ENCODE peak calls at places on chromosomes 3 and 15, in ten cellular contexts. One of them, this sample, is unnamed.

GRCh38 chr15:63801910-63802309 is 31.8 kb downstream of the HERC1 start:
- DNase-seq in retinal pigment epithelial cell: no peak
- DNase-seq in uterus: no peak
- DNase-seq in ovary: no peak
- DNase-seq in lung: no peak
- DNase-seq in stomach: no peak
- DNase-seq in AG09309: no peak
- DNase-seq in CD8-positive, alpha-beta T cell: no peak
- DNase-seq in neural progenitor cell: no peak
- DNase-seq in choroid plexus epithelial cell: no peak
- DNase-seq in this sample: no peak

GRCh38 chr3:132347095-132347494 is 29.9 kb downstream of the ACP3 start:
- DNase-seq in retinal pigment epithelial cell: peak; percentile 11
- DNase-seq in uterus: no peak
- DNase-seq in ovary: no peak
- DNase-seq in lung: no peak
- DNase-seq in stomach: peak; percentile 28
- DNase-seq in AG09309: peak; percentile 16
- DNase-seq in CD8-positive, alpha-beta T cell: no peak
- DNase-seq in neural progenitor cell: no peak
- DNase-seq in choroid plexus epithelial cell: no peak
- DNase-seq in this sample: peak; percentile 23

GRCh38 chr15:75594276-75594675 is 15.2 kb upstream of the PTPN9 start:
- DNase-seq in retinal pigment epithelial cell: no peak
- DNase-seq in uterus: peak; percentile 64
- DNase-seq in ovary: no peak
- DNase-seq in lung: no peak
- DNase-seq in stomach: no peak
- DNase-seq in AG09309: no peak
- DNase-seq in CD8-positive, alpha-beta T cell: no peak
- DNase-seq in neural progenitor cell: no peak
- DNase-seq in choroid plexus epithelial cell: no peak
- DNase-seq in this sample: no peak

GRCh38 chr15:37165420-37165819 is 65.1 kb upstream of the MEIS2 start:
- DNase-seq in retinal pigment epithelial cell: no peak
- DNase-seq in uterus: no peak
- DNase-seq in ovary: no peak
- DNase-seq in lung: no peak
- DNase-seq in stomach: no peak
- DNase-seq in AG09309: no peak
- DNase-seq in CD8-positive, alpha-beta T cell: no peak
- DNase-seq in neural progenitor cell: no peak
- DNase-seq in choroid plexus epithelial cell: no peak
- DNase-seq in this sample: no peak

GRCh38 chr3:195030791-195031321 is 240.1 kb downstream of the XXYLT1 start:
- DNase-seq in retinal pigment epithelial cell: no peak
- DNase-seq in uterus: peak; percentile 43
- DNase-seq in ovary: no peak
- DNase-seq in lung: no peak
- DNase-seq in stomach: no peak
- DNase-seq in AG09309: no peak
- DNase-seq in CD8-positive, alpha-beta T cell: no peak
- DNase-seq in neural progenitor cell: no peak
- DNase-seq in choroid plexus epithelial cell: peak; percentile 58
- DNase-seq in this sample: no peak

GRCh38 chr15:40430271-40430805 is 10.4 kb upstream of the BAHD1 start:
- DNase-seq in retinal pigment epithelial cell: no peak
- DNase-seq in uterus: no peak
- DNase-seq in ovary: no peak
- DNase-seq in lung: no peak
- DNase-seq in stomach: no peak
- DNase-seq in AG09309: no peak
- DNase-seq in CD8-positive, alpha-beta T cell: no peak
- DNase-seq in neural progenitor cell: no peak
- DNase-seq in choroid plexus epithelial cell: no peak
- DNase-seq in this sample: no peak

GRCh38 chr3:112676659-112677234 is 35.8 kb upstream of the CCDC80 start:
- DNase-seq in retinal pigment epithelial cell: peak; percentile 89
- DNase-seq in uterus: peak; percentile 83
- DNase-seq in ovary: peak; percentile 41
- DNase-seq in lung: peak; percentile 77
- DNase-seq in stomach: peak; percentile 50
- DNase-seq in AG09309: peak; percentile 93
- DNase-seq in CD8-positive, alpha-beta T cell: peak; percentile 51
- DNase-seq in neural progenitor cell: peak; percentile 8
- DNase-seq in choroid plexus epithelial cell: peak; percentile 98
- DNase-seq in this sample: peak; percentile 93

GRCh38 chr3:46692566-46692983 is 904 bp downstream of the ALS2CL start:
- DNase-seq in retinal pigment epithelial cell: no peak
- DNase-seq in uterus: no peak
- DNase-seq in ovary: peak; percentile 48
- DNase-seq in lung: peak; percentile 92
- DNase-seq in stomach: peak; percentile 83
- DNase-seq in AG09309: no peak
- DNase-seq in CD8-positive, alpha-beta T cell: no peak
- DNase-seq in neural progenitor cell: peak; percentile 22
- DNase-seq in choroid plexus epithelial cell: no peak
- DNase-seq in this sample: peak; percentile 16

GRCh38 chr3:134709076-134709475 is 58.3 kb upstream of the KY start:
- DNase-seq in retinal pigment epithelial cell: no peak
- DNase-seq in uterus: no peak
- DNase-seq in ovary: no peak
- DNase-seq in lung: no peak
- DNase-seq in stomach: no peak
- DNase-seq in AG09309: no peak
- DNase-seq in CD8-positive, alpha-beta T cell: no peak
- DNase-seq in neural progenitor cell: no peak
- DNase-seq in choroid plexus epithelial cell: no peak
- DNase-seq in this sample: no peak

GRCh38 chr3:134708025-134708597 is 57.3 kb upstream of the KY start:
- DNase-seq in retinal pigment epithelial cell: no peak
- DNase-seq in uterus: no peak
- DNase-seq in ovary: no peak
- DNase-seq in lung: no peak
- DNase-seq in stomach: no peak
- DNase-seq in AG09309: peak; percentile 20
- DNase-seq in CD8-positive, alpha-beta T cell: no peak
- DNase-seq in neural progenitor cell: no peak
- DNase-seq in choroid plexus epithelial cell: no peak
- DNase-seq in this sample: no peak

GRCh38 chr3:134699721-134700120 is 48.9 kb upstream of the KY start:
- DNase-seq in retinal pigment epithelial cell: no peak
- DNase-seq in uterus: no peak
- DNase-seq in ovary: no peak
- DNase-seq in lung: no peak
- DNase-seq in stomach: no peak
- DNase-seq in AG09309: no peak
- DNase-seq in CD8-positive, alpha-beta T cell: no peak
- DNase-seq in neural progenitor cell: no peak
- DNase-seq in choroid plexus epithelial cell: no peak
- DNase-seq in this sample: peak; percentile 47

GRCh38 chr3:134708671-134709070 is 57.8 kb upstream of the KY start:
- DNase-seq in retinal pigment epithelial cell: no peak
- DNase-seq in uterus: no peak
- DNase-seq in ovary: no peak
- DNase-seq in lung: no peak
- DNase-seq in stomach: no peak
- DNase-seq in AG09309: peak; percentile 21
- DNase-seq in CD8-positive, alpha-beta T cell: no peak
- DNase-seq in neural progenitor cell: no peak
- DNase-seq in choroid plexus epithelial cell: no peak
- DNase-seq in this sample: no peak

DNA sequence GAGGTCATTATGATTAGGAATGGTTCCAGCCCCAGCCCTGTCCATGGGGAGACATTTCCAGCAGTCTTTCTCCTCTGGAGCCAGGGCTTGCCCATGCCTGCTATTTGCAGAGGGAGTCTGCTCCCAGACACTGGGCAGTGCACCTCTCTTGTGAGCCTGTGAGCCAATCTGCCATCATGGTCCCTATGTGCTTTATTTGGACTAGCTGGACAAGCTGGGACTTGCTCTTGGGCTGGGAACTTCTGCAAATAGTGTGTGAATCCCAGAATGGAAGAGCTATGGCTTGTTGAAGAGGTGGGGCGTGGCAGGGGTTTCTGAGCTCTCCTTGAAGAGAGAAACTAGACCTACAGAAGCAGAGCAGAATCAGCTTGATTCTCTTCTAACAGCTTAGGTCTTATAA is 53.7 kb upstream of the KY start:
- DNase-seq in retinal pigment epithelial cell: no peak
- DNase-seq in uterus: no peak
- DNase-seq in ovary: no peak
- DNase-seq in lung: no peak
- DNase-seq in stomach: no peak
- DNase-seq in AG09309: no peak
- DNase-seq in CD8-positive, alpha-beta T cell: no peak
- DNase-seq in neural progenitor cell: no peak
- DNase-seq in choroid plexus epithelial cell: no peak
- DNase-seq in this sample: no peak
- TF ChIP-seq CTCF in retinal pigment epithelial cell: no peak
- TF ChIP-seq CTCF in uterus: no peak
- TF ChIP-seq CTCF in ovary: no peak
- TF ChIP-seq CTCF in lung: no peak
- TF ChIP-seq CTCF in stomach: no peak
- TF ChIP-seq CTCF in AG09309: no peak
- TF ChIP-seq CTCF in CD8-positive, alpha-beta T cell: no peak
- TF ChIP-seq CTCF in neural progenitor cell: no peak
- TF ChIP-seq CTCF in choroid plexus epithelial cell: no peak
- TF ChIP-seq CTCF in this sample: no peak

GRCh38 chr3:42649783-42650182 is 3.7 kb upstream of the ZBTB47 start:
- DNase-seq in retinal pigment epithelial cell: no peak
- DNase-seq in uterus: no peak
- DNase-seq in ovary: no peak
- DNase-seq in lung: no peak
- DNase-seq in stomach: no peak
- DNase-seq in AG09309: no peak
- DNase-seq in CD8-positive, alpha-beta T cell: no peak
- DNase-seq in neural progenitor cell: no peak
- DNase-seq in choroid plexus epithelial cell: no peak
- DNase-seq in this sample: no peak

GRCh38 chr3:42653303-42653559 is 266 bp upstream of the ZBTB47 start:
- DNase-seq in retinal pigment epithelial cell: no peak
- DNase-seq in uterus: no peak
- DNase-seq in ovary: no peak
- DNase-seq in lung: no peak
- DNase-seq in stomach: no peak
- DNase-seq in AG09309: no peak
- DNase-seq in CD8-positive, alpha-beta T cell: no peak
- DNase-seq in neural progenitor cell: no peak
- DNase-seq in choroid plexus epithelial cell: no peak
- DNase-seq in this sample: no peak

GRCh38 chr3:42652251-42652610 is 1.3 kb upstream of the ZBTB47 start:
- DNase-seq in retinal pigment epithelial cell: no peak
- DNase-seq in uterus: no peak
- DNase-seq in ovary: no peak
- DNase-seq in lung: no peak
- DNase-seq in stomach: no peak
- DNase-seq in AG09309: no peak
- DNase-seq in CD8-positive, alpha-beta T cell: no peak
- DNase-seq in neural progenitor cell: no peak
- DNase-seq in choroid plexus epithelial cell: no peak
- DNase-seq in this sample: no peak

GRCh38 chr3:42652611-42653302 is 740 bp upstream of the ZBTB47 start:
- DNase-seq in retinal pigment epithelial cell: no peak
- DNase-seq in uterus: peak; percentile 67
- DNase-seq in ovary: peak; percentile 70
- DNase-seq in lung: peak; percentile 79
- DNase-seq in stomach: peak; percentile 81
- DNase-seq in AG09309: no peak
- DNase-seq in CD8-positive, alpha-beta T cell: no peak
- DNase-seq in neural progenitor cell: no peak
- DNase-seq in choroid plexus epithelial cell: peak; percentile 83
- DNase-seq in this sample: peak; percentile 38

GRCh38 chr3:42651248-42652091 is 2.0 kb upstream of the ZBTB47 start:
- DNase-seq in retinal pigment epithelial cell: no peak
- DNase-seq in uterus: no peak
- DNase-seq in ovary: no peak
- DNase-seq in lung: no peak
- DNase-seq in stomach: no peak
- DNase-seq in AG09309: no peak
- DNase-seq in CD8-positive, alpha-beta T cell: no peak
- DNase-seq in neural progenitor cell: no peak
- DNase-seq in choroid plexus epithelial cell: no peak
- DNase-seq in this sample: peak; percentile 26
- H3K4me3 ChIP-seq in retinal pigment epithelial cell: no peak overlapping the region
- H3K4me3 ChIP-seq in uterus: no peak overlapping the region
- H3K4me3 ChIP-seq in ovary: no peak overlapping the region
- H3K4me3 ChIP-seq in lung: no peak overlapping the region
- H3K4me3 ChIP-seq in stomach: peak overlapping the region; percentile 80
- H3K4me3 ChIP-seq in AG09309: peak overlapping the region; percentile 0
- H3K4me3 ChIP-seq in CD8-positive, alpha-beta T cell: no peak overlapping the region
- H3K4me3 ChIP-seq in neural progenitor cell: no peak overlapping the region
- H3K4me3 ChIP-seq in choroid plexus epithelial cell: peak overlapping the region; percentile 3
- H3K4me3 ChIP-seq in this sample: no peak overlapping the region

GRCh38 chr3:160210799-160211221 is 14.4 kb upstream of the C3orf80 start:
- DNase-seq in retinal pigment epithelial cell: no peak
- DNase-seq in uterus: no peak
- DNase-seq in ovary: no peak
- DNase-seq in lung: no peak
- DNase-seq in stomach: no peak
- DNase-seq in AG09309: peak; percentile 28
- DNase-seq in CD8-positive, alpha-beta T cell: no peak
- DNase-seq in neural progenitor cell: no peak
- DNase-seq in choroid plexus epithelial cell: peak; percentile 81
- DNase-seq in this sample: peak; percentile 16
- TF ChIP-seq CTCF in retinal pigment epithelial cell: peak; percentile 22
- TF ChIP-seq CTCF in uterus: no peak
- TF ChIP-seq CTCF in ovary: no peak
- TF ChIP-seq CTCF in lung: no peak
- TF ChIP-seq CTCF in stomach: no peak
- TF ChIP-seq CTCF in AG09309: peak; percentile 43
- TF ChIP-seq CTCF in CD8-positive, alpha-beta T cell: no peak
- TF ChIP-seq CTCF in neural progenitor cell: peak; percentile 33
- TF ChIP-seq CTCF in choroid plexus epithelial cell: peak; percentile 64
- TF ChIP-seq CTCF in this sample: peak; percentile 57

DNA sequence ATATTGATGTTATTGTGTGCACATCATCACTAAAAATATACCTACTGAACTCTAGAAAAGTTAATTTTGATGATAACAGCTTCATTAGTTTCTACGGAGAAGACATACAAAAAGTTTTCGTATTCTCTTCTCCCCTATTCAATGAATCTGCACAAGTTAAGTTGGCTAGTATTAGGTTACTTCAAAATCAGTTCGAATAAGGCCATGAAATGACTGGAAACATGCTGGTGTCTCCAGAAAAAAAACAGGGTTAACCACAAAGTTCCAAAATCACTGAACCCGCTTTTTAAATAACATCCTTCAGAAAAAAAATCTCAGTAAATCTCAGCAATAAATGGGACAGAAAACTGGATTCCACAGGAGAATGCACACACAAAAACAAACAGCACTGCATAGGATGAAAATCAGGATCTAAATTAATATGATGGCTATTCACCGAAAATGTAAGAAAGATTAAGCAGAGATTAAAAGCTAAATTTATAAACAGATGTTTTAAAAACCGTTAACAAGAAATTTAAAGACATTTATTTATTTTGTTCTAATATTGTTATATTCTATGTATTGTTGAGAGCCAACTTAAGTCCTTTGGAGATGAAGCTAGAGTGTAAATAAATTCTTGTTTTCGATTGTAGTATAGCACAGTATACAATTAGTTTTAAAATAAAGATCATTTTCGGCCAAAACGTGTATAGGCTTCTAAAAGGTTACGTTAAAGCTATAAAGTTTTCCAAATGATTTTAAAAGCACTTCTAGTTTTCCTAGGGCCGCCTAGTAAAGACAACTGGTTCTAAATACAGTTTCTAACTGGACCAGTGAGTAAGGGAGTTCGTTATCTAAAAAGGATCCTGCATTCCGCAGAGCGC is 1.0 kb downstream of the IGSF11 start:
- DNase-seq in retinal pigment epithelial cell: no peak
- DNase-seq in uterus: no peak
- DNase-seq in ovary: no peak
- DNase-seq in lung: no peak
- DNase-seq in stomach: no peak
- DNase-seq in AG09309: no peak
- DNase-seq in CD8-positive, alpha-beta T cell: no peak
- DNase-seq in neural progenitor cell: no peak
- DNase-seq in choroid plexus epithelial cell: no peak
- DNase-seq in this sample: no peak
- H3K4me3 ChIP-seq in retinal pigment epithelial cell: peak overlapping the region; percentile 54
- H3K4me3 ChIP-seq in uterus: peak overlapping the region; percentile 47
- H3K4me3 ChIP-seq in ovary: peak overlapping the region; percentile 58
- H3K4me3 ChIP-seq in lung: no peak overlapping the region
- H3K4me3 ChIP-seq in stomach: peak overlapping the region; percentile 82
- H3K4me3 ChIP-seq in AG09309: no peak overlapping the region
- H3K4me3 ChIP-seq in CD8-positive, alpha-beta T cell: peak overlapping the region; percentile 64
- H3K4me3 ChIP-seq in neural progenitor cell: peak overlapping the region; percentile 68
- H3K4me3 ChIP-seq in choroid plexus epithelial cell: no peak overlapping the region
- H3K4me3 ChIP-seq in this sample: peak overlapping the region; percentile 61